ENCODE peak calls at places on chromosome 1, in nine cellular contexts. M is germinal center; R is transverse colon; T is HFF-Myc; S is heart right ventricle; P is left cardiac atrium; U is stimulated activated CD4-positive, alpha-beta T cell treated with anti-CD3 and anti-CD28 coated beads, Interleukin-1b, Interleukin-23, amount 100 ng/mL, for 1 hour; Q is NCI-H524; L is M059J. I is an unnamed sample.
A peak's percentile ranks its signal among the peaks of the same experiment; 100 is the strongest.

GRCh38 chr1:62784509-62785365 is 805 bp downstream of the ATG4C start:
- DNase-seq in L (no peak), P (no peak), U (no peak), R (no peak), M (peak; percentile 28), T (no peak), Q (peak; percentile 17), S (no peak), I (peak; percentile 13)

GRCh38 chr1:203202431-203203245 is 16.1 kb upstream of the CHI3L1 start:
- DNase-seq in L (peak; percentile 69), U (no peak), M (no peak), S (peak; percentile 43), Q (no peak), R (peak; percentile 37), P (peak; percentile 61), T (peak; percentile 27), I (no peak)

GRCh38 chr1:15455522-15455921 is 1.0 kb upstream of the CELA2A start:
- DNase-seq in P (no peak), U (no peak), Q (no peak), M (no peak), T (no peak), L (no peak), R (no peak), S (no peak), I (no peak)

GRCh38 chr1:216502528-216503162 is 79.4 kb upstream of the USH2A start:
- DNase-seq in R (no peak), P (no peak), U (no peak), L (peak; percentile 1), S (no peak), Q (no peak), M (no peak), T (no peak), I (no peak)

GRCh38 chr1:21638531-21639341 is 30.4 kb downstream of the RAP1GAP start:
- DNase-seq in S (no peak), M (no peak), T (no peak), U (no peak), P (peak; percentile 45), Q (no peak), R (no peak), L (peak; percentile 96), I (no peak)

GRCh38 chr1:107782192-107782845 is 182.7 kb downstream of the VAV3 start:
- DNase-seq in T (peak; percentile 25), U (peak; percentile 14), Q (peak; percentile 39), S (no peak), P (no peak), R (no peak), L (peak; percentile 57), M (no peak), I (peak; percentile 75)

GRCh38 chr1:7579831-7580804 is 191.0 kb upstream of the VAMP3 start:
- DNase-seq in U (no peak), T (no peak), M (no peak), P (peak; percentile 3), L (no peak), S (no peak), Q (no peak), R (no peak), I (no peak)

GRCh38 chr1:196034080-196034706 is 574.0 kb downstream of the KCNT2 start:
- DNase-seq in S (no peak), T (no peak), L (peak; percentile 1), M (no peak), Q (peak; percentile 67), U (no peak), P (no peak), R (no peak), I (no peak)

GRCh38 chr1:2184934-2185333 is 9.6 kb downstream of the FAAP20 start:
- DNase-seq in L (no peak), M (no peak), T (no peak), U (no peak), P (no peak), R (no peak), S (no peak), Q (no peak), I (no peak)

GRCh38 chr1:225329041-225329440 is 98.8 kb downstream of the LBR start:
- DNase-seq in R (no peak), T (no peak), S (no peak), Q (no peak), M (no peak), L (peak; percentile 35), U (no peak), P (no peak), I (no peak)

I was measured in OCI-LY7.